ENCODE peak calls at places on chromosomes 12 and 14, in four cellular contexts. One of them, this sample, is unnamed. For H3K27me3, the result is how much of the 10 kb centered on the place peaks cover.

GRCh38 chr12:108634225-108634795 is 616 bp upstream of the SELPLG start:
- DNase-seq in CD8-positive, alpha-beta T cell: peak
- DNase-seq in SK-N-SH: no peak
- DNase-seq in lung: peak
- DNase-seq in this sample: no peak

GRCh38 chr12:98909749-98910148 is 264.7 kb downstream of the APAF1 start:
- DNase-seq in CD8-positive, alpha-beta T cell: no peak
- DNase-seq in SK-N-SH: no peak
- DNase-seq in lung: no peak
- DNase-seq in this sample: no peak

GRCh38 chr12:109686523-109686922 is 27.1 kb upstream of the FAM222A start:
- DNase-seq in CD8-positive, alpha-beta T cell: no peak
- DNase-seq in SK-N-SH: no peak
- DNase-seq in lung: no peak
- DNase-seq in this sample: no peak

GRCh38 chr14:31154956-31155355 is 52.6 kb downstream of the HECTD1 start:
- DNase-seq in CD8-positive, alpha-beta T cell: no peak
- DNase-seq in SK-N-SH: no peak
- DNase-seq in lung: no peak
- DNase-seq in this sample: no peak

GRCh38 chr12:110247340-110248095 is 33.5 kb upstream of the ATP2A2 start:
- DNase-seq in lung: no peak
- DNase-seq in CD8-positive, alpha-beta T cell: no peak
- DNase-seq in SK-N-SH: no peak
- DNase-seq in this sample: peak

GRCh38 chr14:74945261-74945851 is 10.0 kb downstream of the PGF start:
- DNase-seq in CD8-positive, alpha-beta T cell: no peak
- DNase-seq in SK-N-SH: peak
- DNase-seq in lung: no peak
- DNase-seq in this sample: peak

GRCh38 chr14:102125546-102125945 is 14.2 kb upstream of the WDR20 start:
- DNase-seq in SK-N-SH: no peak
- DNase-seq in lung: no peak
- DNase-seq in CD8-positive, alpha-beta T cell: no peak
- DNase-seq in this sample: no peak

GRCh38 chr14:86450075-86450474 is 920.1 kb downstream of the FLRT2 start:
- DNase-seq in CD8-positive, alpha-beta T cell: no peak
- DNase-seq in lung: no peak
- DNase-seq in SK-N-SH: no peak
- DNase-seq in this sample: no peak

GRCh38 chr12:8665729-8666128 is 3.1 kb upstream of the MFAP5 start:
- DNase-seq in SK-N-SH: no peak
- DNase-seq in lung: no peak
- DNase-seq in CD8-positive, alpha-beta T cell: no peak
- DNase-seq in this sample: no peak
- H3K4me3 ChIP-seq in SK-N-SH: no peak
- H3K4me3 ChIP-seq in lung: no peak
- H3K4me3 ChIP-seq in CD8-positive, alpha-beta T cell: no peak
- H3K4me3 ChIP-seq in this sample: no peak

GRCh38 chr12:3752096-3752709 is 706 bp downstream of the CRACR2A start:
- DNase-seq in SK-N-SH: peak
- DNase-seq in lung: peak
- DNase-seq in CD8-positive, alpha-beta T cell: peak
- DNase-seq in this sample: peak

GRCh38 chr12:3751151-3752095 is 1.5 kb downstream of the CRACR2A start:
- DNase-seq in CD8-positive, alpha-beta T cell: no peak
- DNase-seq in lung: no peak
- DNase-seq in SK-N-SH: no peak
- DNase-seq in this sample: no peak

GRCh38 chr12:3750616-3751015 is 2.3 kb downstream of the CRACR2A start:
- DNase-seq in lung: no peak
- DNase-seq in CD8-positive, alpha-beta T cell: no peak
- DNase-seq in SK-N-SH: no peak
- DNase-seq in this sample: no peak

GRCh38 chr12:3753549-3754284 is 808 bp upstream of the CRACR2A start:
- DNase-seq in lung: no peak
- DNase-seq in CD8-positive, alpha-beta T cell: no peak
- DNase-seq in SK-N-SH: no peak
- DNase-seq in this sample: no peak

GRCh38 chr12:3752741-3753486 is at the start of gene CRACR2A:
- DNase-seq in lung: peak
- DNase-seq in CD8-positive, alpha-beta T cell: peak
- DNase-seq in SK-N-SH: peak
- DNase-seq in this sample: peak
- TF ChIP-seq CTCF in lung: peak
- TF ChIP-seq CTCF in CD8-positive, alpha-beta T cell: peak
- TF ChIP-seq CTCF in SK-N-SH: peak
- TF ChIP-seq CTCF in this sample: peak

GRCh38 chr14:89028462-89029134 is 204.1 kb downstream of the TTC8 start:
- DNase-seq in SK-N-SH: no peak
- DNase-seq in CD8-positive, alpha-beta T cell: no peak
- DNase-seq in lung: no peak
- DNase-seq in this sample: no peak
- H3K27me3 ChIP-seq in SK-N-SH: under half
- H3K27me3 ChIP-seq in CD8-positive, alpha-beta T cell: under half
- H3K27me3 ChIP-seq in lung: under half
- H3K27me3 ChIP-seq in this sample: under half

DNA sequence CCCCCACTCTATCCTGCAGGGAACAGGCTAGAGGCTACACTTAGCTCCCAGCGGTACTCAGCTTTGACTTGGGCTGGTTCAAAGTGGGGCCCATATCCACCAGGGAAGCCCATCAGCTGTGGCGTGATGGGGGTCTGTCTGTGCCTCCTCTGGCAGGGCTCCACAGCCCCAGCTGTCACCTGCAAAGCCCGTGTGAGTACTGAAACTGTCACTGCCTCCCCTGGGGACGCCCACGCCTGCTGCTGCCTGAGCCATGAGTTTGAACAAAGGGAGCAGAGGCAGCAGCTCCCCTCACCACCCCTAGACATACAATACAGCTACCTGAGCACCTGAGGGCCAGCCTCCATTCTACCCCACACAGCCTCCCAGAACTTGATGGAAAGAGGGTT is 5.0 kb downstream of the REM2 start:
- DNase-seq in CD8-positive, alpha-beta T cell: no peak
- DNase-seq in SK-N-SH: no peak
- DNase-seq in lung: no peak
- DNase-seq in this sample: no peak
- H3K4me3 ChIP-seq in CD8-positive, alpha-beta T cell: peak
- H3K4me3 ChIP-seq in SK-N-SH: peak
- H3K4me3 ChIP-seq in lung: no peak
- H3K4me3 ChIP-seq in this sample: peak

GRCh38 chr12:50182461-50182860 is 15.3 kb upstream of the CERS5 start:
- DNase-seq in SK-N-SH: no peak
- DNase-seq in CD8-positive, alpha-beta T cell: no peak
- DNase-seq in lung: no peak
- DNase-seq in this sample: no peak
- TF ChIP-seq CTCF in SK-N-SH: peak
- TF ChIP-seq CTCF in CD8-positive, alpha-beta T cell: no peak
- TF ChIP-seq CTCF in lung: no peak
- TF ChIP-seq CTCF in this sample: no peak

GRCh38 chr14:54785778-54786160 is 116.9 kb downstream of the GCH1 start:
- DNase-seq in lung: no peak
- DNase-seq in CD8-positive, alpha-beta T cell: no peak
- DNase-seq in SK-N-SH: no peak
- DNase-seq in this sample: no peak

GRCh38 chr14:54788701-54789100 is 113.9 kb downstream of the GCH1 start:
- DNase-seq in CD8-positive, alpha-beta T cell: no peak
- DNase-seq in SK-N-SH: no peak
- DNase-seq in lung: no peak
- DNase-seq in this sample: no peak

GRCh38 chr14:54786816-54787215 is 115.8 kb downstream of the GCH1 start:
- DNase-seq in CD8-positive, alpha-beta T cell: no peak
- DNase-seq in SK-N-SH: no peak
- DNase-seq in lung: no peak
- DNase-seq in this sample: no peak

GRCh38 chr14:54786191-54786755 is 116.4 kb downstream of the GCH1 start:
- DNase-seq in lung: no peak
- DNase-seq in SK-N-SH: no peak
- DNase-seq in CD8-positive, alpha-beta T cell: no peak
- DNase-seq in this sample: no peak

GRCh38 chr14:54787263-54787662 is 115.4 kb downstream of the GCH1 start:
- DNase-seq in SK-N-SH: no peak
- DNase-seq in CD8-positive, alpha-beta T cell: no peak
- DNase-seq in lung: no peak
- DNase-seq in this sample: no peak
- H3K27me3 ChIP-seq in SK-N-SH: under half
- H3K27me3 ChIP-seq in CD8-positive, alpha-beta T cell: under half
- H3K27me3 ChIP-seq in lung: under half
- H3K27me3 ChIP-seq in this sample: under half

DNA sequence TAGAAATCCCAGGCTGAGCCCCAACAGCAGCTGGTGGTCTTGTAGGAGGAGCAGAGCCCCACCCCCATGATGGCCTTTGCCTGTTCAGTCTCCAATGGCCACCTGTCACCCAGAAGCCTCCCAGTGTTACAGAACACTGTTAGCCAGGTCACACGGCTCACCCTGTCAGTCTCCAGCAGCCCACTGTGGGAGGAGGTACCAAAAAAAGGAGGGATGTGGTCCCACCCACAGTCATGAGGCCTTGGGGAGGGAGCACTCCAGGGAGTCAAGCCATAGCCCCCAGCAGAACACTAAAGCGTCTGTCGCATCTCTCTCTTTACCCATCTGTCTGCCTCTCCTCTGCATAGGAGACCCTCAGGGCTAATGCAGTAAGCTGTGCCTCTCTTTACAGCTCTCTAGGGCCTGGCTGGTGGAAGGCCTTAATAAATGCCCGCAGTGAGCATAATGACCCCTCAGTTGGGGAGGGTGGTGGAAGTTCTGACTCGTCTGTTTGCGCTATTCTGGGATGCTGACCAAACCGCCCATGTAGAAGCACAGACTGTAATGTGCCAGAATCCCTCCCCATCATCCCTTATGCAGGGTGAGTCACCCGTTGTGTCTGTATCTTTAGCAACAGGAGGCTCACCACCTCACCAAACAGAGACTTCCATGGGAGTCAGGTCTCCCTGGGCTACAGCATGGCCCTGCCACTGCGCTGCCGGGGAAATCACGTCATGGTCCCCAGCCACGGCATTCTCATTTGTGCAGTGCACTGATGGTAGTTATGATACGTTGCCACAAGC is 14.6 kb downstream of the C14orf132 start:
- DNase-seq in CD8-positive, alpha-beta T cell: no peak
- DNase-seq in SK-N-SH: peak
- DNase-seq in lung: no peak
- DNase-seq in this sample: no peak
- H3K4me3 ChIP-seq in CD8-positive, alpha-beta T cell: no peak
- H3K4me3 ChIP-seq in SK-N-SH: no peak
- H3K4me3 ChIP-seq in lung: no peak
- H3K4me3 ChIP-seq in this sample: no peak

GRCh38 chr14:89237923-89238529 is 179.0 kb downstream of the FOXN3 start:
- DNase-seq in CD8-positive, alpha-beta T cell: no peak
- DNase-seq in lung: no peak
- DNase-seq in SK-N-SH: peak
- DNase-seq in this sample: no peak
- TF ChIP-seq CTCF in CD8-positive, alpha-beta T cell: no peak
- TF ChIP-seq CTCF in lung: no peak
- TF ChIP-seq CTCF in SK-N-SH: peak
- TF ChIP-seq CTCF in this sample: peak

GRCh38 chr12:170361-171225 is 43.4 kb downstream of the SLC6A12 start:
- DNase-seq in CD8-positive, alpha-beta T cell: no peak
- DNase-seq in lung: no peak
- DNase-seq in SK-N-SH: no peak
- DNase-seq in this sample: no peak

GRCh38 chr12:169528-170360 is 44.2 kb downstream of the SLC6A12 start:
- DNase-seq in CD8-positive, alpha-beta T cell: no peak
- DNase-seq in lung: no peak
- DNase-seq in SK-N-SH: no peak
- DNase-seq in this sample: no peak

GRCh38 chr12:172732-173161 is 41.2 kb downstream of the SLC6A12 start:
- DNase-seq in lung: no peak
- DNase-seq in SK-N-SH: no peak
- DNase-seq in CD8-positive, alpha-beta T cell: no peak
- DNase-seq in this sample: no peak

GRCh38 chr12:171743-172705 is 41.9 kb downstream of the SLC6A12 start:
- DNase-seq in SK-N-SH: peak
- DNase-seq in CD8-positive, alpha-beta T cell: no peak
- DNase-seq in lung: no peak
- DNase-seq in this sample: no peak

GRCh38 chr12:171276-171675 is 42.7 kb downstream of the SLC6A12 start:
- DNase-seq in CD8-positive, alpha-beta T cell: no peak
- DNase-seq in lung: no peak
- DNase-seq in SK-N-SH: no peak
- DNase-seq in this sample: no peak
- H3K27me3 ChIP-seq in CD8-positive, alpha-beta T cell: under half
- H3K27me3 ChIP-seq in lung: under half
- H3K27me3 ChIP-seq in SK-N-SH: under half
- H3K27me3 ChIP-seq in this sample: under half